ENCODE peak calls at places on chromosomes 5 and 9, in eight cellular contexts. N is Calu3; R is ovary; J is mucosa of gallbladder; D is cardiac septum; Z is CD4-positive, alpha-beta memory T cell; L is amniotic stem cell; S is AG09319. X is an unnamed sample.

GRCh38 chr5:67003373-67003905 is 193.2 kb downstream of the CD180 start:
- DNase-seq in N (no peak), R (no peak), J (no peak), D (no peak), Z (no peak), L (no peak), S (no peak), X (no peak)

GRCh38 chr5:129903466-129904101 is 681 bp upstream of the CHSY3 start:
- DNase-seq in N (no peak), R (no peak), J (no peak), D (peak), Z (no peak), L (no peak), S (no peak), X (no peak)

GRCh38 chr5:89255845-89256463 is 373.0 kb upstream of the MEF2C start:
- DNase-seq in N (no peak), R (no peak), J (no peak), D (no peak), Z (no peak), L (no peak), S (no peak), X (no peak)

GRCh38 chr5:16005210-16005609 is 174.4 kb downstream of the MARCHF11 start:
- DNase-seq in N (no peak), R (no peak), J (no peak), D (no peak), Z (no peak), L (no peak), S (no peak), X (no peak)

GRCh38 chr9:37327553-37327952 is 94.9 kb upstream of the GRHPR start:
- DNase-seq in N (no peak), R (no peak), J (no peak), D (no peak), Z (no peak), L (no peak), S (no peak), X (no peak)

GRCh38 chr5:173639-174600 is 17.4 kb upstream of the LRRC14B start:
- DNase-seq in N (no peak), R (no peak), J (no peak), D (peak), Z (no peak), L (no peak), S (no peak), X (no peak)

GRCh38 chr9:124293712-124294504 is 36.2 kb downstream of the NEK6 start:
- DNase-seq in N (no peak), R (no peak), J (no peak), D (no peak), Z (no peak), L (no peak), S (no peak), X (no peak)

GRCh38 chr5:44952376-44952775 is 143.6 kb downstream of the MRPS30 start:
- DNase-seq in N (peak), R (no peak), J (no peak), D (no peak), Z (no peak), L (no peak), S (no peak), X (peak)

GRCh38 chr5:52799358-52799982 is 11.8 kb downstream of the ITGA1 start:
- DNase-seq in N (no peak), R (peak), J (peak), D (no peak), Z (no peak), L (peak), S (no peak), X (no peak)

GRCh38 chr5:69257577-69257976 is 22.9 kb downstream of the CDK7 start:
- DNase-seq in N (no peak), R (no peak), J (no peak), D (no peak), Z (no peak), L (no peak), S (no peak), X (no peak)

GRCh38 chr9:136429075-136429628 is 10.5 kb downstream of the INPP5E start:
- DNase-seq in N (no peak), R (no peak), J (no peak), D (no peak), Z (no peak), L (no peak), S (no peak), X (no peak)